ENCODE peak calls at places on chromosomes 13 and 19, in seven cellular contexts. W is HEK293T, C is WTC11, P is K562, X is GM12878, E is H1, J is HepG2. D is an unnamed sample.

GRCh38 chr13:94886191-94886590 is 173.8 kb upstream of the SOX21 start:
- DNase-seq in W (no peak), C (no peak), P (no peak), X (no peak), E (no peak), J (no peak), D (no peak)

GRCh38 chr19:2053601-2054389 is 2.8 kb upstream of the MKNK2 start:
- DNase-seq in W (no peak), C (no peak), P (no peak), X (no peak), E (no peak), J (no peak), D (no peak)

GRCh38 chr13:34515201-34515600 is 426.9 kb upstream of the NBEA start:
- DNase-seq in W (no peak), C (no peak), P (no peak), X (no peak), E (no peak), J (no peak), D (no peak)

GRCh38 chr19:52748336-52748950 is 13.6 kb upstream of the ZNF611 start:
- DNase-seq in W (no peak), C (no peak), P (no peak), X (peak; percentile 4), E (no peak), J (peak; percentile 35), D (no peak)

GRCh38 chr19:3324405-3324856 is 42.0 kb upstream of the NFIC start:
- DNase-seq in W (peak; percentile 76), C (peak; percentile 85), P (peak; percentile 85), X (no peak), E (peak; percentile 94), J (peak; percentile 52), D (peak; percentile 54)

GRCh38 chr19:6062274-6062673 is 48.0 kb downstream of the RFX2 start:
- DNase-seq in W (no peak), C (no peak), P (no peak), X (no peak), E (no peak), J (no peak), D (no peak)

GRCh38 chr13:30031488-30031887 is 181.1 kb upstream of the UBL3 start:
- DNase-seq in W (no peak), C (no peak), P (no peak), X (no peak), E (no peak), J (no peak), D (no peak)

GRCh38 chr19:49441210-49441959 is at the start of gene SLC17A7:
- DNase-seq in W (peak; percentile 84), C (peak; percentile 85), P (peak; percentile 88), X (no peak), E (peak; percentile 82), J (no peak), D (no peak)

GRCh38 chr19:48991823-48992570 is 1.1 kb downstream of the GYS1 start:
- DNase-seq in W (peak; percentile 60), C (no peak), P (peak; percentile 48), X (no peak), E (no peak), J (no peak), D (no peak)

GRCh38 chr13:94325660-94326059 is 153.8 kb downstream of the DCT start:
- DNase-seq in W (no peak), C (no peak), P (no peak), X (no peak), E (no peak), J (no peak), D (no peak)

GRCh38 chr13:42495256-42495655 is 78.7 kb upstream of the TNFSF11 start:
- DNase-seq in W (no peak), C (no peak), P (no peak), X (no peak), E (no peak), J (no peak), D (no peak)

GRCh38 chr13:106471957-106472543 is 63.4 kb downstream of the EFNB2 start:
- DNase-seq in W (peak; percentile 10), C (peak; percentile 41), P (no peak), X (no peak), E (peak; percentile 58), J (peak; percentile 1), D (peak; percentile 95)

GRCh38 chr19:10069046-10069445 is 17.1 kb upstream of the SHFL start:
- DNase-seq in W (no peak), C (no peak), P (no peak), X (no peak), E (no peak), J (no peak), D (no peak)

GRCh38 chr19:10061717-10062310 is 24.3 kb upstream of the SHFL start:
- DNase-seq in W (peak; percentile 35), C (peak; percentile 52), P (peak; percentile 83), X (no peak), E (no peak), J (no peak), D (no peak)

GRCh38 chr19:56562766-56563165 is 4.5 kb upstream of the ZNF470 start:
- DNase-seq in W (no peak), C (no peak), P (no peak), X (no peak), E (no peak), J (no peak), D (no peak)

GRCh38 chr13:102117175-102117830 is 284.5 kb downstream of the FGF14 start:
- DNase-seq in W (no peak), C (no peak), P (no peak), X (no peak), E (no peak), J (no peak), D (no peak)

GRCh38 chr13:114152285-114152645 is 19.8 kb upstream of the RASA3 start:
- DNase-seq in W (no peak), C (no peak), P (no peak), X (no peak), E (no peak), J (no peak), D (no peak)

GRCh38 chr13:39279077-39279476 is 240.8 kb downstream of the NHLRC3 start:
- DNase-seq in W (no peak), C (no peak), P (no peak), X (no peak), E (no peak), J (no peak), D (no peak)

GRCh38 chr13:39274926-39275325 is 236.7 kb downstream of the NHLRC3 start:
- DNase-seq in W (no peak), C (no peak), P (no peak), X (no peak), E (no peak), J (no peak), D (no peak)

GRCh38 chr13:39269411-39269810 is 231.2 kb downstream of the NHLRC3 start:
- DNase-seq in W (no peak), C (no peak), P (no peak), X (no peak), E (no peak), J (no peak), D (no peak)

GRCh38 chr13:39269004-39269403 is 230.7 kb downstream of the NHLRC3 start:
- DNase-seq in W (no peak), C (no peak), P (no peak), X (no peak), E (no peak), J (no peak), D (no peak)

GRCh38 chr13:39273953-39274352 is 235.7 kb downstream of the NHLRC3 start:
- DNase-seq in W (peak; percentile 14), C (peak; percentile 15), P (no peak), X (no peak), E (no peak), J (no peak), D (no peak)
- TF ChIP-seq SP1 in W (no peak), C (no peak), P (no peak), X (no peak), E (no peak), J (no peak), D (no peak)

DNA sequence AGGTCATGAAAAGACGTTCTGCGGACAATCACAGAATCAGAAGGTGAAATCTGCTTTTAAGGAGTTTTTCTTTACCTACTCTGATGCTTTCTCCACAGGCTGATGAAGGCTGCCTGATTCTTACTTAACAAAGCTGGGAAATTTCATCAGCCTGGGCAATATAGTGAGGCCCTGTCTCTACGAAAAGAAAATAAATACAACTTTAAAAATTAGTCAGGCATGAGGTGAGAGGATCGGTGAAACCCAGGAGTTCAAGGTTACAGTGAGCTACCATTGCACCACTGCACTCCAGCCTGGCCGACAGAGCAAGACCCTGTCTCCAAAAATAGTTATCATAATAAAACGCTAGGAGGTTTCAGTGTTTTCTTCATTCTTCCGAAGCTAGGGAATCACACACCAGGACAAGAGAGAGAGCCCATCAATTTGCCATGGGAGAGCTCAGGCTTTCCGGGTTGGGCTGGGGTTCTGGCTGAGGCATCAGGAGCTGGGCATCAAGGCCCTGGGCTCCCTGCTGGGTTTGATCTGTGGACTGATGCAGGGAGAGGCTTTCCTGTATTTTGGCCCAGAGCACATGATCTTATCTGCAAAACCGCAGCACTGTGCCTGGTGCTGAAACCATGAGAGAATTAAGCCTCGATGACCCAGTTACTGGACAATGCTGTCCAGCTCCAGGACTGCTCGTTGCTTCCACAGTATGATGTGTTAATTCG is 25.1 kb upstream of the CEBPG start:
- DNase-seq in W (no peak), C (no peak), P (no peak), X (no peak), E (no peak), J (peak; percentile 46), D (no peak)
- TF ChIP-seq SP1 in W (no peak), C (no peak), P (no peak), X (no peak), E (no peak), J (no peak), D (no peak)

DNA sequence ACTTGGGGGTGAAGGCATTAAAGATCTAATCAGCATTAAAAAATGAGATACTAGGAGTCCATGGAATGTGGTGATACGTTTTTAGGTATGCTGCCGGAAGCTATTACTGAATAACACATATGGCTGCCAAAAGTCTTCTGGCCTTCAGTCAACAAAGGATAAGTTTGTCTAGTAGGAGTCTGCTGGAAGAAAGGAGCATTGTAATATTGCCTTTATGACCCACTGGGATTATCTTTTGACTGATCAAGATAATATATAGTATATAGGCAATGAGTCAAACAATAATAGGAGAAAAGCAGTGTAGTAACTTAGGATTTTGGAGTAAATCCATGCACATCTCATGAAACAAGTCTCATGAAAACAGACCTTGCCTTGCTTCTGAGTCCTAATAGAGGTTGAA is 295.4 kb downstream of the SLITRK6 start:
- DNase-seq in W (no peak), C (no peak), P (no peak), X (no peak), E (no peak), J (no peak), D (no peak)
- TF ChIP-seq SP1 in W (no peak), C (no peak), P (no peak), X (no peak), E (no peak), J (no peak), D (no peak)

DNA sequence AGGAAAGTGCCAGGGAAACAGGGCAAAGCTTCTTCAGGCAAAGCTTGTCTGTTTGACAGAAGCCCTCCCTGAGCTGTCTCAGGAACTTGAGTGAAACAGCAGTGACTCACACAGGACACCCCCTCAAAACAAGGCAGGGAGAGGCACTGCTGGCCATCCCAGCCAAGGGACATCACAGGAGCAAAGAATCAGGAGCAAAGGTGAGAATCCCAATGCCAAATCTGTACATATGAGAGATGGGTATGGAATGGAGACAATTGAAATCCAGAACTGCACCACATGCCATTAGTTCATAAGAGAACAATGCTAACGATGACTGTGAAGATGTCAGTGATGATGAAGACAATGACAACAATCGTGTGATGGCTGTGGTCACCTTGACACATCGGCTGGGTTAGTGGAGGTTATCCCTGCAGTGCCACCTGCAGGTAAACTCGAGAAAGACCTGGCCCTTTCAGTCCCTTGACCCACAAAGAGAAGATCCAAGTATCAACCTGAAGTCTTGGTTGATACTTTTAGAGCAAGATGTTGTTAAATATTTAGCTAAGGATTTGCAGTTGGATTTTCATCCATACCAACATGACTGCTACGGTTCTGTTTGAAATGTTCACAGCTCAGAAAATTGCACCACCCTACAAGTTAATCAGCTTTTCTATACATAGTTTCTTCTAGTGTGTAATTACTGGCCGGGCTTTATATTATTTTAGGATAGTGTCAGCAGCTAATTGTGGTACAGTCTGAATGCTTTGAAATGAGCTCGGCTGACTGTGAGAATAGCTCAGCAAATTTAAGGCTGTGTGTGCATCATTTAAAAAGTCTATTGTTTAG is 42.0 kb upstream of the IPO5 start:
- DNase-seq in W (peak; percentile 36), C (peak; percentile 63), P (peak; percentile 13), X (no peak), E (peak; percentile 54), J (peak; percentile 19), D (peak; percentile 21)
- TF ChIP-seq SP1 in W (no peak), C (no peak), P (no peak), X (no peak), E (no peak), J (no peak), D (no peak)